ENCODE peak calls at places on chromosomes 2 and 18, in six cellular contexts. X is PC-9; E is stimulated activated naive B cell treated with anti-CD40 and anti-IgM and Interleukin-4, amounts not matched to agents 10 μg/mL and 1 μg/mL and 100 μg/mL, for 72 hours; N is GM18507; S is caudate nucleus; F is NCI-H510A. Q is an unnamed sample.
A peak's percentile ranks its signal among the peaks of the same experiment; 100 is the strongest.

GRCh38 chr2:170404846-170405245 is 226.9 kb downstream of the MYO3B start:
- DNase-seq in X (no peak), F (no peak), S (no peak), E (no peak), N (no peak), Q (no peak)

GRCh38 chr2:11376071-11376470 is 31.6 kb upstream of the ROCK2 start:
- DNase-seq in E (no peak), N (no peak), S (no peak), F (no peak), X (no peak), Q (no peak)

GRCh38 chr2:59967691-59968090 is 585.8 kb downstream of the BCL11A start:
- DNase-seq in N (no peak), F (no peak), E (no peak), X (no peak), S (no peak), Q (no peak)

GRCh38 chr2:231450548-231450989 is 13.7 kb downstream of the NCL start:
- DNase-seq in S (no peak), F (no peak), E (no peak), N (no peak), X (no peak), Q (no peak)

GRCh38 chr2:199602271-199602895 is 144.6 kb upstream of the SATB2 start:
- DNase-seq in N (no peak), S (no peak), F (no peak), E (no peak), X (no peak), Q (no peak)

GRCh38 chr2:239190346-239190745 is 210.5 kb downstream of the HDAC4 start:
- DNase-seq in E (no peak), N (no peak), X (no peak), F (no peak), S (no peak), Q (no peak)

GRCh38 chr2:100721693-100722092 is 98.2 kb upstream of the NPAS2 start:
- DNase-seq in E (no peak), F (no peak), X (no peak), S (no peak), N (no peak), Q (no peak)

GRCh38 chr2:47373747-47374146 is 29.2 kb upstream of the MSH2 start:
- DNase-seq in F (peak; percentile 6), E (no peak), S (no peak), X (no peak), N (no peak), Q (no peak)

GRCh38 chr2:37877457-37878315 is 47.4 kb upstream of the RMDN2 start:
- DNase-seq in X (peak; percentile 31), N (no peak), E (no peak), S (no peak), F (no peak), Q (no peak)

GRCh38 chr2:98474979-98475632 is 30.4 kb downstream of the INPP4A start:
- DNase-seq in S (no peak), X (no peak), F (peak; percentile 50), E (no peak), N (no peak), Q (no peak)

GRCh38 chr18:7879717-7880116 is 312.6 kb downstream of the PTPRM start:
- DNase-seq in E (no peak), F (no peak), S (no peak), N (no peak), X (no peak), Q (no peak)

GRCh38 chr2:161905389-161906046 is 168.5 kb downstream of the DPP4 start:
- DNase-seq in F (peak; percentile 23), E (no peak), S (no peak), X (no peak), N (no peak), Q (no peak)

GRCh38 chr2:39571197-39571731 is 94.5 kb upstream of the TMEM178A start:
- DNase-seq in F (no peak), X (peak; percentile 75), E (no peak), S (peak; percentile 32), N (no peak), Q (no peak)

GRCh38 chr2:29295843-29296242 is 180.6 kb downstream of the CLIP4 start:
- DNase-seq in E (no peak), S (peak; percentile 15), F (peak; percentile 9), N (no peak), X (no peak), Q (no peak)

GRCh38 chr2:121694398-121695178 is 42.1 kb downstream of the NIFK start:
- DNase-seq in N (no peak), S (no peak), X (peak; percentile 18), E (no peak), F (no peak), Q (no peak)

GRCh38 chr2:86621290-86621943 is 2.2 kb downstream of the RNF103 start:
- DNase-seq in F (no peak), N (no peak), S (no peak), E (no peak), X (no peak), Q (no peak)

GRCh38 chr18:77250926-77251729 is 1.5 kb downstream of the GALR1 start:
- DNase-seq in S (no peak), E (no peak), N (no peak), X (no peak), F (no peak), Q (no peak)

GRCh38 chr2:172440795-172441194 is 13.4 kb downstream of the ITGA6 start:
- DNase-seq in E (no peak), F (no peak), S (no peak), X (no peak), N (no peak), Q (no peak)